ENCODE peak calls at places on chromosomes 2 and 18, in four cellular contexts. One of them, this sample, is unnamed.

GRCh38 chr2:190860985-190861721 is 19.5 kb upstream of the GLS start:
- DNase-seq in activated T-cell treated with anti-CD3 and anti-CD28 coated beads for 1 hour: no peak
- DNase-seq in COR-L47: no peak
- DNase-seq in stimulated activated CD8-positive, alpha-beta memory T cell treated with anti-CD3 and anti-CD28 coated beads, Interleukin-15, amount 100 ng/mL, for 24 hours: no peak
- DNase-seq in this sample: no peak

GRCh38 chr2:129757366-129757914 is 222.0 kb upstream of the RAB6C start:
- DNase-seq in activated T-cell treated with anti-CD3 and anti-CD28 coated beads for 1 hour: no peak
- DNase-seq in stimulated activated CD8-positive, alpha-beta memory T cell treated with anti-CD3 and anti-CD28 coated beads, Interleukin-15, amount 100 ng/mL, for 24 hours: no peak
- DNase-seq in COR-L47: no peak
- DNase-seq in this sample: no peak

GRCh38 chr18:47936975-47937374 is 6.5 kb upstream of the SMAD2 start:
- DNase-seq in activated T-cell treated with anti-CD3 and anti-CD28 coated beads for 1 hour: no peak
- DNase-seq in COR-L47: no peak
- DNase-seq in stimulated activated CD8-positive, alpha-beta memory T cell treated with anti-CD3 and anti-CD28 coated beads, Interleukin-15, amount 100 ng/mL, for 24 hours: no peak
- DNase-seq in this sample: no peak

GRCh38 chr2:151337643-151338042 is 19.7 kb upstream of the TNFAIP6 start:
- DNase-seq in COR-L47: no peak
- DNase-seq in activated T-cell treated with anti-CD3 and anti-CD28 coated beads for 1 hour: no peak
- DNase-seq in stimulated activated CD8-positive, alpha-beta memory T cell treated with anti-CD3 and anti-CD28 coated beads, Interleukin-15, amount 100 ng/mL, for 24 hours: no peak
- DNase-seq in this sample: no peak

GRCh38 chr2:217638031-217638430 is 364.8 kb downstream of the TNS1 start:
- DNase-seq in stimulated activated CD8-positive, alpha-beta memory T cell treated with anti-CD3 and anti-CD28 coated beads, Interleukin-15, amount 100 ng/mL, for 24 hours: no peak
- DNase-seq in COR-L47: no peak
- DNase-seq in activated T-cell treated with anti-CD3 and anti-CD28 coated beads for 1 hour: no peak
- DNase-seq in this sample: no peak

GRCh38 chr18:52343138-52343537 is 3.1 kb downstream of the DCC start:
- DNase-seq in stimulated activated CD8-positive, alpha-beta memory T cell treated with anti-CD3 and anti-CD28 coated beads, Interleukin-15, amount 100 ng/mL, for 24 hours: no peak
- DNase-seq in activated T-cell treated with anti-CD3 and anti-CD28 coated beads for 1 hour: no peak
- DNase-seq in COR-L47: peak
- DNase-seq in this sample: no peak

GRCh38 chr2:26986576-26986975 is 16.1 kb downstream of the MAPRE3 start:
- DNase-seq in COR-L47: no peak
- DNase-seq in stimulated activated CD8-positive, alpha-beta memory T cell treated with anti-CD3 and anti-CD28 coated beads, Interleukin-15, amount 100 ng/mL, for 24 hours: no peak
- DNase-seq in activated T-cell treated with anti-CD3 and anti-CD28 coated beads for 1 hour: no peak
- DNase-seq in this sample: no peak

GRCh38 chr2:191467113-191467512 is 210.8 kb upstream of the NABP1 start:
- DNase-seq in COR-L47: no peak
- DNase-seq in activated T-cell treated with anti-CD3 and anti-CD28 coated beads for 1 hour: no peak
- DNase-seq in stimulated activated CD8-positive, alpha-beta memory T cell treated with anti-CD3 and anti-CD28 coated beads, Interleukin-15, amount 100 ng/mL, for 24 hours: no peak
- DNase-seq in this sample: no peak

GRCh38 chr2:118475622-118476021 is 371.8 kb downstream of the EN1 start:
- DNase-seq in stimulated activated CD8-positive, alpha-beta memory T cell treated with anti-CD3 and anti-CD28 coated beads, Interleukin-15, amount 100 ng/mL, for 24 hours: no peak
- DNase-seq in activated T-cell treated with anti-CD3 and anti-CD28 coated beads for 1 hour: no peak
- DNase-seq in COR-L47: no peak
- DNase-seq in this sample: no peak

GRCh38 chr2:96142217-96143113 is 2.8 kb downstream of the DUSP2 start:
- DNase-seq in activated T-cell treated with anti-CD3 and anti-CD28 coated beads for 1 hour: peak
- DNase-seq in COR-L47: no peak
- DNase-seq in stimulated activated CD8-positive, alpha-beta memory T cell treated with anti-CD3 and anti-CD28 coated beads, Interleukin-15, amount 100 ng/mL, for 24 hours: no peak
- DNase-seq in this sample: no peak

GRCh38 chr2:202941771-202942170 is 29.7 kb downstream of the CARF start:
- DNase-seq in activated T-cell treated with anti-CD3 and anti-CD28 coated beads for 1 hour: no peak
- DNase-seq in COR-L47: no peak
- DNase-seq in stimulated activated CD8-positive, alpha-beta memory T cell treated with anti-CD3 and anti-CD28 coated beads, Interleukin-15, amount 100 ng/mL, for 24 hours: no peak
- DNase-seq in this sample: no peak

GRCh38 chr2:234865040-234865439 is 86.8 kb upstream of the SH3BP4 start:
- DNase-seq in stimulated activated CD8-positive, alpha-beta memory T cell treated with anti-CD3 and anti-CD28 coated beads, Interleukin-15, amount 100 ng/mL, for 24 hours: no peak
- DNase-seq in COR-L47: no peak
- DNase-seq in activated T-cell treated with anti-CD3 and anti-CD28 coated beads for 1 hour: no peak
- DNase-seq in this sample: no peak

GRCh38 chr18:62498616-62499262 is 24.1 kb upstream of the ZCCHC2 start:
- DNase-seq in stimulated activated CD8-positive, alpha-beta memory T cell treated with anti-CD3 and anti-CD28 coated beads, Interleukin-15, amount 100 ng/mL, for 24 hours: no peak
- DNase-seq in activated T-cell treated with anti-CD3 and anti-CD28 coated beads for 1 hour: no peak
- DNase-seq in COR-L47: no peak
- DNase-seq in this sample: no peak

This sample was measured in upper lobe of left lung.